ENCODE peak calls at places on chromosomes 12 and 14, in five cellular contexts. P, S, A, Q and Z are unnamed samples.

GRCh38 chr12:220946-221550 is 7.1 kb upstream of the SLC6A12 start:
- DNase-seq in P (no peak), S (no peak), A (no peak), Q (no peak), Z (no peak)

GRCh38 chr14:50357753-50358380 is 38.8 kb downstream of the CDKL1 start:
- DNase-seq in P (no peak), S (no peak), A (no peak), Q (no peak), Z (no peak)

GRCh38 chr14:52730708-52731111 is 744 bp downstream of the STYX start:
- DNase-seq in P (no peak), S (no peak), A (no peak), Q (no peak), Z (no peak)

GRCh38 chr12:77189463-77189862 is 124.1 kb upstream of the E2F7 start:
- DNase-seq in P (no peak), S (no peak), A (no peak), Q (no peak), Z (no peak)

GRCh38 chr14:28057286-28058011 is 709.1 kb upstream of the FOXG1 start:
- DNase-seq in P (no peak), S (no peak), A (no peak), Q (no peak), Z (no peak)

GRCh38 chr12:46388427-46388992 is 15.9 kb upstream of the SLC38A2 start:
- DNase-seq in P (no peak), S (no peak), A (no peak), Q (no peak), Z (no peak)

GRCh38 chr12:124605150-124605549 is 37.7 kb upstream of the NCOR2 start:
- DNase-seq in P (no peak), S (no peak), A (no peak), Q (no peak), Z (no peak)

GRCh38 chr12:4353785-4354208 is 25.7 kb downstream of the FGF23 start:
- DNase-seq in P (no peak), S (no peak), A (no peak), Q (no peak), Z (no peak)

GRCh38 chr12:57607958-57608663 is 3.1 kb upstream of the ARHGEF25 start:
- DNase-seq in P (no peak), S (no peak), A (no peak), Q (no peak), Z (no peak)

GRCh38 chr12:24741216-24741615 is 207.7 kb downstream of the BCAT1 start:
- DNase-seq in P (no peak), S (no peak), A (no peak), Q (no peak), Z (no peak)

GRCh38 chr12:104166465-104166864 is 28.5 kb upstream of the NFYB start:
- DNase-seq in P (no peak), S (peak), A (no peak), Q (peak), Z (no peak)

GRCh38 chr12:58491296-58491695 is 429.0 kb downstream of the LRIG3 start:
- DNase-seq in P (no peak), S (no peak), A (no peak), Q (no peak), Z (no peak)

GRCh38 chr14:51848120-51848519 is 12.3 kb upstream of the GNG2 start:
- DNase-seq in P (no peak), S (no peak), A (no peak), Q (no peak), Z (no peak)

GRCh38 chr14:71592361-71592760 is 339.9 kb upstream of the RGS6 start:
- DNase-seq in P (no peak), S (no peak), A (no peak), Q (no peak), Z (no peak)

GRCh38 chr12:57693317-57693658 is 644 bp upstream of the OS9 start:
- DNase-seq in P (no peak), S (no peak), A (no peak), Q (no peak), Z (peak)

GRCh38 chr14:37595809-37596595 is 573 bp downstream of the TTC6 start:
- DNase-seq in P (peak), S (no peak), A (no peak), Q (no peak), Z (no peak)

GRCh38 chr12:130761537-130762318 is 45.6 kb upstream of the RIMBP2 start:
- DNase-seq in P (peak), S (no peak), A (no peak), Q (peak), Z (peak)

GRCh38 chr12:47604474-47604873 is 101.4 kb downstream of the RPAP3 start:
- DNase-seq in P (no peak), S (no peak), A (no peak), Q (no peak), Z (no peak)

GRCh38 chr14:95388699-95389098 is 69.0 kb upstream of the CLMN start:
- DNase-seq in P (no peak), S (no peak), A (no peak), Q (no peak), Z (no peak)

GRCh38 chr12:55738113-55739024 is 4.6 kb upstream of the GDF11 start:
- DNase-seq in P (peak), S (peak), A (peak), Q (peak), Z (peak)

GRCh38 chr12:115882941-115883340 is 394.6 kb downstream of the MED13L start:
- DNase-seq in P (no peak), S (no peak), A (no peak), Q (no peak), Z (no peak)

GRCh38 chr12:130351331-130351730 is 13.6 kb downstream of the PIWIL1 start:
- DNase-seq in P (no peak), S (no peak), A (no peak), Q (no peak), Z (no peak)

GRCh38 chr14:104436047-104436531 is 143.5 kb upstream of the C14orf180 start:
- DNase-seq in P (peak), S (peak), A (peak), Q (peak), Z (no peak)

GRCh38 chr12:20269352-20270067 is 98.8 kb upstream of the PDE3A start:
- DNase-seq in P (no peak), S (no peak), A (no peak), Q (no peak), Z (no peak)

GRCh38 chr14:41350476-41350875 is 256.2 kb upstream of the LRFN5 start:
- DNase-seq in P (no peak), S (no peak), A (no peak), Q (no peak), Z (no peak)

GRCh38 chr14:75675265-75675960 is 14.4 kb downstream of the TTLL5 start:
- DNase-seq in P (no peak), S (no peak), A (no peak), Q (no peak), Z (no peak)

GRCh38 chr14:98931911-98932310 is 340.1 kb downstream of the BCL11B start:
- DNase-seq in P (no peak), S (no peak), A (no peak), Q (no peak), Z (no peak)

GRCh38 chr12:127273621-127274020 is 993.3 kb upstream of the TMEM132C start:
- DNase-seq in P (no peak), S (no peak), A (no peak), Q (no peak), Z (no peak)

GRCh38 chr12:67748761-67749075 is 100.2 kb downstream of the DYRK2 start:
- DNase-seq in P (no peak), S (no peak), A (no peak), Q (no peak), Z (no peak)

GRCh38 chr12:57632898-57633825 is at the start of gene B4GALNT1:
- DNase-seq in P (peak), S (peak), A (peak), Q (peak), Z (no peak)

GRCh38 chr14:57533214-57533613 is 39.6 kb upstream of the CCDC198 start:
- DNase-seq in P (peak), S (no peak), A (no peak), Q (no peak), Z (peak)
- TF ChIP-seq CTCF in P (peak), S (peak), A (peak), Q (peak), Z (peak)

GRCh38 chr12:21942377-21942703 is 1.1 kb upstream of the ABCC9 start:
- DNase-seq in P (no peak), S (no peak), A (no peak), Q (no peak), Z (no peak)

GRCh38 chr12:21940972-21941521 is at the start of gene ABCC9:
- DNase-seq in P (peak), S (peak), A (peak), Q (peak), Z (peak)

GRCh38 chr12:21940549-21940948 is 677 bp downstream of the ABCC9 start:
- DNase-seq in P (no peak), S (no peak), A (no peak), Q (no peak), Z (no peak)

GRCh38 chr12:21939435-21939834 is 1.8 kb downstream of the ABCC9 start:
- DNase-seq in P (no peak), S (no peak), A (no peak), Q (no peak), Z (no peak)

GRCh38 chr12:21941522-21942376 is 523 bp upstream of the ABCC9 start:
- DNase-seq in P (peak), S (peak), A (peak), Q (peak), Z (no peak)
- H3K27ac ChIP-seq in P (peak), S (peak), A (peak), Q (peak), Z (peak)

GRCh38 chr12:98373982-98374381 is 141.4 kb upstream of the TMPO start:
- DNase-seq in P (no peak), S (no peak), A (no peak), Q (no peak), Z (no peak)

DNA sequence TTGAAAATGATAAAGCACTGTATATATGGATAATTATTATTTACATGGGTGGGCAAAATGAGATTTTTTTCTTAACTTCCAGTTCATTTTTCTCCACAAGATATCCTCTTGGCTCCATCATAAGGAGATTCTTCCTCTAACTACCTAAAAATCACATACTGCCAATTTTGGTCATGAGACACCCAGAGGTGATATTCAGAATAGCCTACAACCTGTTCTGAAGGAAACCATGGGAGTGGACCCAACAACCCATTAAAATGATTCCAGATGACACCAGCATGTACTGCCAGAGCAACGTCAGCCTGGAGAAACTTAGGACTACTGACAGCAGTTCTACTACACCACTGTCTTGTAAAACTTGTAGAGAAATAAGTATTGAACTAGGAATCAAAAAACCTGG is 136.3 kb upstream of the TMPO start:
- DNase-seq in P (no peak), S (no peak), A (no peak), Q (no peak), Z (no peak)
- TF ChIP-seq CTCF in P (no peak), S (no peak), A (no peak), Q (no peak), Z (no peak)

GRCh38 chr14:32996343-32996742 is 57.7 kb downstream of the NPAS3 start:
- DNase-seq in P (no peak), S (no peak), A (no peak), Q (no peak), Z (no peak)
- H3K27ac ChIP-seq in P (no peak), S (no peak), A (no peak), Q (no peak), Z (no peak)

DNA sequence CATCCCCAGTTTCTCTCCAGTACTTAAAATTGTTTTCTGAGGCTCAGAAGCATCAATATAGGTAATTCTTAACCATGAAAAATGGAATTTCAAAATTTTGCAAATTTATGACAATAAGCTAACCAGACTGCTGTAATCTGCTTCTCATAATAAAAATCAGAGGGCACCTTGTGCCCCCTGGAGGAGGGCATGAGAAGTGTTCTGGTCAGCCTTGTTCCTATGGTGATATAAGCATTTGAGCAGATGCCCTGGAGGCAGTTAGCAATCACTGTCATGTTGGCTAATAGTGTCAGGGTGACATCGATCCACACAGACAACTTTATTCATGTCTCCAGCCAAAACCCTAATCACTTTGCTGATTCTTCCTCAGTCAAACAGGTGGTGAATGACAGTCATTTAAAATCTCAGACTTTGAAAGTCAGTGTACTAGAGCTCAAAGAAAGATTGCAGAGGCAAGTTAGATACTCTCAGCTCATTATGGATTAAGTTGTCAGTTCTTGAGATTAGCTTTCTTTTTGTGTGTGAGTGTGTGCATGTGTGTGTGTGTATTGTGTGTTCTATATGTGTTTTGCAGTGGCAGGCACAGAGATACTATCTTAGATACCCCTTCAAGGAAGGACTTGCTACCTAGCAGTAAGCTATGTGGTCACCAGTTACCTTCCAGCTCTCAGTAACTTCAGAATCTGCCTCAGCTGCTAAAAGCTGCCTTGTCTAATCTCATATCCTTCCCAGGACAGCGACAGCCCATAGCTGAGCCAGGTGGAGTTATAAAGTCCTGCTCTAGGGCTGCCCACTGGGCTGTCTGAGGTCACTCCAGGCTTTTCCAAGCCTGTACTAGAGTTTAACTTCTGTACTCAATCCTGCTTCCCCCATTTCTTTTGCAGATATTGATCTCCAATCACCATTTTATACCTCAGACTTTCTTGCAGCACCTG is 942.8 kb downstream of the GALC start:
- DNase-seq in P (no peak), S (no peak), A (no peak), Q (no peak), Z (no peak)
- TF ChIP-seq CTCF in P (no peak), S (no peak), A (no peak), Q (peak), Z (peak)

GRCh38 chr14:103258211-103258610 is 75.8 kb upstream of the EIF5 start:
- DNase-seq in P (no peak), S (no peak), A (no peak), Q (no peak), Z (no peak)

GRCh38 chr14:103259184-103259583 is 74.9 kb upstream of the EIF5 start:
- DNase-seq in P (no peak), S (no peak), A (no peak), Q (no peak), Z (no peak)

GRCh38 chr14:103256406-103256805 is 77.6 kb upstream of the EIF5 start:
- DNase-seq in P (no peak), S (no peak), A (no peak), Q (no peak), Z (no peak)

GRCh38 chr14:103255555-103255954 is 78.5 kb upstream of the EIF5 start:
- DNase-seq in P (no peak), S (no peak), A (no peak), Q (no peak), Z (no peak)

GRCh38 chr14:103257211-103257962 is 76.7 kb upstream of the EIF5 start:
- DNase-seq in P (no peak), S (no peak), A (no peak), Q (no peak), Z (no peak)
- H3K27ac ChIP-seq in P (no peak), S (no peak), A (no peak), Q (no peak), Z (no peak)